ENCODE peak calls at places on chromosomes 4 and X, in four cellular contexts. M, V, E and N are unnamed samples.

GRCh38 chr4:41873380-41874295 is 61.6 kb upstream of the TMEM33 start:
- DNase-seq in V (no peak), E (peak), M (no peak), N (no peak)

GRCh38 chr4:57190651-57191481 is 80.7 kb upstream of the IGFBP7 start:
- DNase-seq in E (peak), M (peak), V (no peak), N (no peak)

GRCh38 chr4:15653864-15654391 is 1.2 kb downstream of the FBXL5 start:
- DNase-seq in M (peak), V (no peak), E (peak), N (peak)

GRCh38 chr4:38902695-38903094 is 35.1 kb downstream of the FAM114A1 start:
- DNase-seq in V (no peak), M (no peak), E (no peak), N (no peak)

GRCh38 chrX:140509468-140510305 is 4.8 kb upstream of the SOX3 start:
- DNase-seq in E (no peak), V (no peak), M (no peak), N (no peak)

GRCh38 chr4:148444296-148445070 is 2.3 kb upstream of the NR3C2 start:
- DNase-seq in E (peak), M (no peak), V (peak), N (peak)

GRCh38 chr4:123421227-123421941 is 24.8 kb downstream of the SPRY1 start:
- DNase-seq in M (no peak), V (no peak), E (peak), N (peak)

GRCh38 chr4:1984406-1985191 is 24.2 kb downstream of the NELFA start:
- DNase-seq in M (no peak), V (no peak), E (no peak), N (no peak)

GRCh38 chr4:69781458-69782418 is 21.3 kb upstream of the SULT1B1 start:
- DNase-seq in M (no peak), V (no peak), E (no peak), N (no peak)

GRCh38 chrX:3639236-3639635 is 74.2 kb downstream of the PRKX start:
- DNase-seq in V (no peak), E (no peak), M (no peak), N (no peak)

GRCh38 chr4:176779421-176779820 is 13.3 kb downstream of the VEGFC start:
- DNase-seq in M (no peak), E (peak), V (no peak), N (no peak)

GRCh38 chr4:498328-498919 is 532 bp downstream of the ZNF721 start:
- DNase-seq in E (no peak), V (no peak), M (no peak), N (peak)

GRCh38 chr4:114780205-114780604 is 181.6 kb downstream of the UGT8 start:
- DNase-seq in M (no peak), V (no peak), E (no peak), N (peak)

GRCh38 chrX:25976683-25977310 is 161.3 kb upstream of the MAGEB18 start:
- DNase-seq in V (no peak), M (no peak), E (no peak), N (no peak)

GRCh38 chr4:152735302-152735917 is 44.1 kb downstream of the TIGD4 start:
- DNase-seq in M (peak), V (no peak), E (no peak), N (peak)

GRCh38 chrX:258291-259040 is 22.7 kb upstream of the PLCXD1 start:
- DNase-seq in M (no peak), E (peak), V (no peak), N (no peak)

GRCh38 chrX:46408553-46409407 is 136.4 kb downstream of the ZNF674 start:
- DNase-seq in V (peak), E (peak), M (peak), N (peak)

GRCh38 chrX:132435222-132435621 is 53.6 kb downstream of the MBNL3 start:
- DNase-seq in M (no peak), V (no peak), E (no peak), N (peak)

GRCh38 chr4:167221074-167221473 is 13.2 kb downstream of the SPOCK3 start:
- DNase-seq in E (no peak), M (no peak), V (no peak), N (no peak)

GRCh38 chrX:1462596-1463251 is 10.0 kb upstream of the ASMTL start:
- DNase-seq in V (no peak), M (no peak), E (peak), N (peak)

GRCh38 chrX:10636337-10636736 is 16.0 kb upstream of the MID1 start:
- DNase-seq in V (peak), E (no peak), M (peak), N (peak)

GRCh38 chr4:17613761-17614415 is 553 bp upstream of the MED28 start:
- DNase-seq in V (no peak), E (no peak), M (peak), N (peak)

GRCh38 chrX:19571708-19572107 is 56.4 kb upstream of the MAP3K15 start:
- DNase-seq in M (no peak), E (no peak), V (no peak), N (no peak)

GRCh38 chr4:24067781-24068193 is 177.9 kb upstream of the PPARGC1A start:
- DNase-seq in V (no peak), E (no peak), M (peak), N (peak)

GRCh38 chrX:155997436-155997835 is at the start of gene IL9R:
- DNase-seq in M (no peak), V (no peak), E (peak), N (no peak)

GRCh38 chr4:73978886-73979285 is 2.9 kb downstream of the PF4 start:
- DNase-seq in E (no peak), M (peak), V (no peak), N (peak)

GRCh38 chrX:120380699-120381098 is 18.8 kb downstream of the ATP1B4 start:
- DNase-seq in M (no peak), E (peak), V (no peak), N (peak)

GRCh38 chrX:132218100-132218807 is 993 bp downstream of the RAP2C start:
- DNase-seq in M (peak), E (peak), V (peak), N (peak)

GRCh38 chr4:102869569-102870227 is 906 bp downstream of the CISD2 start:
- DNase-seq in E (peak), V (no peak), M (no peak), N (no peak)

GRCh38 chrX:140713174-140713539 is 3.6 kb downstream of the LINC00632 start:
- DNase-seq in V (no peak), M (no peak), E (no peak), N (no peak)

GRCh38 chrX:39220952-39221351 is 419.7 kb downstream of the MID1IP1 start:
- DNase-seq in M (no peak), E (no peak), V (no peak), N (no peak)

GRCh38 chr4:182022899-182023298 is 220.3 kb upstream of the TENM3 start:
- DNase-seq in V (no peak), E (no peak), M (no peak), N (no peak)

GRCh38 chr4:8472689-8473197 is 32.2 kb downstream of the TRMT44 start:
- DNase-seq in V (no peak), E (no peak), M (peak), N (peak)

GRCh38 chr4:81469774-81470455 is 1.8 kb downstream of the RASGEF1B start:
- DNase-seq in V (no peak), M (no peak), E (no peak), N (no peak)

GRCh38 chr4:130023088-130023487 is 927.1 kb downstream of the C4orf33 start:
- DNase-seq in V (no peak), E (no peak), M (no peak), N (no peak)

GRCh38 chr4:43846111-43846587 is 602.5 kb downstream of the KCTD8 start:
- DNase-seq in M (no peak), E (no peak), V (no peak), N (no peak)